ENCODE peak calls at places on chromosomes 5 and 9, in four cellular contexts. O is D721Med; V is activated CD4-positive, alpha-beta T cell treated with anti-CD3 and anti-CD28 coated beads for 24 hours; W is effector memory CD4-positive, alpha-beta T cell. Y is an unnamed sample.

GRCh38 chr9:14616188-14616982 is 76.8 kb downstream of the ZDHHC21 start:
- DNase-seq in O (no peak), W (no peak), V (no peak), Y (no peak)

GRCh38 chr5:123439616-123440153 is 16.5 kb upstream of the CEP120 start:
- DNase-seq in V (no peak), W (no peak), O (no peak), Y (no peak)

GRCh38 chr9:129482521-129483466 is 138.1 kb downstream of the C9orf50 start:
- DNase-seq in W (no peak), O (no peak), V (no peak), Y (peak)

GRCh38 chr5:179406031-179406681 is 60.9 kb upstream of the ADAMTS2 start:
- DNase-seq in O (no peak), V (no peak), W (no peak), Y (no peak)

GRCh38 chr5:39517800-39518199 is 93.0 kb upstream of the DAB2 start:
- DNase-seq in O (no peak), V (no peak), W (no peak), Y (no peak)

GRCh38 chr5:139708877-139709586 is 60.9 kb downstream of the CXXC5 start:
- DNase-seq in W (no peak), V (no peak), O (no peak), Y (no peak)

GRCh38 chr9:82021198-82021597 is 32.6 kb downstream of the SPATA31D1 start:
- DNase-seq in V (no peak), W (no peak), O (no peak), Y (no peak)

GRCh38 chr9:114592356-114592755 is 4.8 kb downstream of the ATP6V1G1 start:
- DNase-seq in V (no peak), O (no peak), W (peak), Y (no peak)

Y was measured in NCI-H1048.